ENCODE peak calls at places on chromosome 14, in eight cellular contexts. Q, G, F, Z, I, P, H and J are unnamed samples.

GRCh38 chr14:35155962-35156361 is 33.6 kb downstream of the PRORP start:
- DNase-seq in Q (no peak), H (no peak), Z (no peak), I (no peak), G (no peak), F (no peak), P (no peak), J (no peak)

GRCh38 chr14:76113691-76114090 is 38.0 kb upstream of the GPATCH2L start:
- DNase-seq in Z (no peak), F (no peak), I (no peak), Q (no peak), P (no peak), H (no peak), G (no peak), J (no peak)

GRCh38 chr14:69010632-69011031 is 31.5 kb upstream of the ACTN1 start:
- DNase-seq in Q (no peak), G (no peak), H (no peak), P (no peak), F (no peak), Z (no peak), I (no peak), J (no peak)

GRCh38 chr14:49659526-49660455 is 24.7 kb upstream of the DNAAF2 start:
- DNase-seq in G (no peak), F (no peak), H (no peak), I (no peak), Z (no peak), Q (no peak), P (no peak), J (no peak)

GRCh38 chr14:35144029-35144428 is 21.7 kb downstream of the PRORP start:
- DNase-seq in G (no peak), I (no peak), Q (no peak), P (no peak), F (no peak), Z (no peak), H (no peak), J (no peak)

GRCh38 chr14:78637903-78638302 is 467.7 kb downstream of the NRXN3 start:
- DNase-seq in P (no peak), Z (no peak), Q (no peak), F (no peak), G (peak), H (no peak), I (no peak), J (no peak)

GRCh38 chr14:23643533-23644194 is 7.5 kb downstream of the DHRS2 start:
- DNase-seq in P (no peak), Q (no peak), Z (no peak), G (no peak), F (no peak), H (no peak), I (no peak), J (no peak)

GRCh38 chr14:96104469-96105057 is 65.4 kb downstream of the C14orf132 start:
- DNase-seq in F (no peak), Z (peak), I (no peak), Q (no peak), H (no peak), P (no peak), G (no peak), J (no peak)

GRCh38 chr14:55438066-55438683 is 2.2 kb downstream of the TBPL2 start:
- DNase-seq in I (no peak), G (peak), H (no peak), F (no peak), Z (peak), P (peak), Q (no peak), J (no peak)

GRCh38 chr14:91300283-91300841 is 55.9 kb upstream of the GPR68 start:
- DNase-seq in H (no peak), I (no peak), F (no peak), Z (no peak), P (no peak), G (no peak), Q (no peak), J (no peak)

GRCh38 chr14:93788557-93789365 is 476 bp upstream of the PRIMA1 start:
- DNase-seq in P (peak), F (no peak), Q (peak), G (peak), Z (no peak), H (peak), I (no peak), J (peak)

GRCh38 chr14:44940944-44941343 is 20.8 kb downstream of the KLHL28 start:
- DNase-seq in H (no peak), Z (no peak), P (no peak), G (no peak), I (no peak), Q (no peak), F (no peak), J (no peak)

GRCh38 chr14:80485764-80486163 is 274.5 kb upstream of the DIO2 start:
- DNase-seq in Z (no peak), F (no peak), Q (no peak), I (no peak), H (no peak), G (no peak), P (no peak), J (no peak)

GRCh38 chr14:39492267-39492666 is 60.0 kb upstream of the FBXO33 start:
- DNase-seq in G (no peak), P (no peak), Q (no peak), Z (peak), F (no peak), I (no peak), H (no peak), J (no peak)